ENCODE peak calls at places on chromosomes 6 and 20, in four cellular contexts. T, U, O and Q are unnamed samples.
A peak's percentile ranks its signal among the peaks of the same experiment; 100 is the strongest.

GRCh38 chr6:166615059-166615770 is 11.8 kb downstream of the RPS6KA2 start:
- DNase-seq in T (no peak), O (no peak), U (no peak), Q (no peak)

GRCh38 chr6:119032428-119032827 is 46.0 kb downstream of the FAM184A start:
- DNase-seq in O (no peak), U (no peak), T (no peak), Q (no peak)

GRCh38 chr6:114390176-114390575 is 47.4 kb upstream of the HS3ST5 start:
- DNase-seq in T (peak; percentile 13), U (no peak), O (peak; percentile 52), Q (no peak)

GRCh38 chr6:16802071-16802470 is 40.8 kb upstream of the ATXN1 start:
- DNase-seq in T (no peak), U (no peak), O (no peak), Q (peak; percentile 71)

GRCh38 chr20:11769825-11770224 is 147.9 kb upstream of the BTBD3 start:
- DNase-seq in T (no peak), O (no peak), U (no peak), Q (no peak)

GRCh38 chr6:1263039-1263849 is 48.7 kb upstream of the FOXQ1 start:
- DNase-seq in U (no peak), O (peak; percentile 34), T (no peak), Q (no peak)

GRCh38 chr6:71290611-71291010 is 2.0 kb downstream of the OGFRL1 start:
- DNase-seq in O (no peak), U (no peak), T (no peak), Q (no peak)

GRCh38 chr20:41308290-41308691 is 9.2 kb downstream of the ZHX3 start:
- DNase-seq in O (peak; percentile 15), T (no peak), U (no peak), Q (peak; percentile 16)

GRCh38 chr6:168292911-168293310 is 26.7 kb downstream of the DACT2 start:
- DNase-seq in T (no peak), O (no peak), U (no peak), Q (no peak)

GRCh38 chr20:30599990-30600389 is 657.5 kb upstream of the DEFB115 start:
- DNase-seq in O (no peak), U (no peak), T (no peak), Q (no peak)

GRCh38 chr20:57934007-57934805 is 224.4 kb upstream of the PMEPA1 start:
- DNase-seq in O (no peak), T (no peak), U (no peak), Q (peak; percentile 21)

GRCh38 chr6:109896333-109896732 is 81.8 kb upstream of the GPR6 start:
- DNase-seq in O (no peak), T (no peak), U (no peak), Q (peak; percentile 12)

GRCh38 chr20:4780245-4780644 is 58.5 kb downstream of the PRND start:
- DNase-seq in U (no peak), O (no peak), T (no peak), Q (no peak)

GRCh38 chr20:57655812-57656161 is 35.6 kb upstream of the ZBP1 start:
- DNase-seq in U (no peak), O (no peak), T (peak; percentile 2), Q (no peak)

GRCh38 chr6:31878222-31878621 is 575 bp downstream of the SLC44A4 start:
- DNase-seq in U (no peak), T (no peak), O (no peak), Q (no peak)

GRCh38 chr6:107668826-107669474 is 155.2 kb downstream of the SCML4 start:
- DNase-seq in U (no peak), T (no peak), O (no peak), Q (no peak)

DNA sequence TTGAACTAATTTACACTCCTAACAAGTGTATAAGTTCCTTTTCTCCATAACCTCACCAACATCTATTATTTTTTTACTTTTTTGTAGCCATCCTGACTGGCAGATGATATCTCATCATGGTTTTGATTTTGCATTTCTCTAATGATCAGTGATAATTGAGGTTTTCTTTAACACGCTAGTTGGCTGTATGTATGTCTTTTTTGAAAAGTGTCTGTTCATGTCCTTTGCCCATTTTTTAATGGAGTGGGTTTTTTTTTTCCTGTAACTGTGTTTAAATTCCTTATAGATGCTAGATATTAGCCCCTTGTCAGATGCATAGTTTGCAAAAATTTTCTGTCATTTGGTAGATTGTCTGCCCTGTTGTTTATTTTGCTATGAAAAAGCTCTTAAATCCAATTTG is 39.6 kb upstream of the TRIM39 start:
- DNase-seq in T (no peak), U (no peak), O (no peak), Q (no peak)
- H3K9me3 ChIP-seq in T (peaks cover 22% of the 10 kb centered on the region), U (peaks cover 62% of the 10 kb centered on the region), O (peaks cover 9% of the 10 kb centered on the region), Q (peaks cover 9% of the 10 kb centered on the region)

DNA sequence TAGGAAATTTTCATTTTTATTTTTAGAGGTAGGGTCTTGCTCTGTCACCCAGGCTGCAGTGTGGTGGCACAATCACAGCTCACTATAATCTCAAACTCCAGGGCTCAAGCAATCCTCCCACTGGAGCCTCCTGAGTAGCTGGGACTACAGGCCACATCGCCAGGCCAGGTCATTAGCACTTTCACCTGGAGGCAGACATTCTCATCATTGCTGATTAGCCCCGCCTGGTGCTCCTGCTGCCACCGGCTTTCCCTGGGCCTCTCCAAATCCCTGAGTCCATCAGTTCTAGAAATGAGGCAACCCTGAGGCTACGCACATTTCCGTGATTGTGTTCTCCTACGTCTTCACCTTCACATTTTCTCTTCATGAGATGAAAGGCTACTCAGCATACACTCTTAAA is 607.7 kb upstream of the NRSN1 start:
- DNase-seq in T (no peak), O (no peak), U (no peak), Q (no peak)
- H3K9me3 ChIP-seq in T (no peaks in the 10 kb centered on the region), O (no peaks in the 10 kb centered on the region), U (no peaks in the 10 kb centered on the region), Q (no peaks in the 10 kb centered on the region)

DNA sequence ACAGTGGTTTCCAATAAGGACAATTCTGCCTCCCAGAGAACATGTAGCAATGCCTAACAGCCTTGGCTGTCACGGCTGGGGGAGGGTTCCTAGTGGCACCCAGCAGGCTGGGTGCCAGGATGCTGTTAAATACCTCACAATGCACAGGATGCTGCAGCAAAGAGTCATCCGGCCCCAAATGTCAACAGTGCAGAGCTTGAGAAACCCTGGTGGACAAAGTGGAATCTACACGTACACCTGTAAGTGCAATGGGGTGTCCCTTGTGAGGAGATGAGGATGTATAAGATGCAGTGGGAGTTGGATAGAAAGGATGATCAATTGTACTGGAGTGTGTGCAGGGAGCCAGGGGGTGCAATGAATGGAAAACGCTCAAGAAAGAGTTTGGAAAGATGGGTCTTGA is 142.4 kb downstream of the FNDC1 start:
- DNase-seq in U (no peak), O (peak; percentile 31), T (no peak), Q (peak; percentile 35)
- H3K9me3 ChIP-seq in U (no peaks in the 10 kb centered on the region), O (no peaks in the 10 kb centered on the region), T (no peaks in the 10 kb centered on the region), Q (no peaks in the 10 kb centered on the region)

GRCh38 chr6:164700497-164700896 is 608.9 kb downstream of the C6orf118 start:
- DNase-seq in T (no peak), U (no peak), O (no peak), Q (no peak)
- H3K9me3 ChIP-seq in T (no peaks in the 10 kb centered on the region), U (no peaks in the 10 kb centered on the region), O (no peaks in the 10 kb centered on the region), Q (no peaks in the 10 kb centered on the region)

DNA sequence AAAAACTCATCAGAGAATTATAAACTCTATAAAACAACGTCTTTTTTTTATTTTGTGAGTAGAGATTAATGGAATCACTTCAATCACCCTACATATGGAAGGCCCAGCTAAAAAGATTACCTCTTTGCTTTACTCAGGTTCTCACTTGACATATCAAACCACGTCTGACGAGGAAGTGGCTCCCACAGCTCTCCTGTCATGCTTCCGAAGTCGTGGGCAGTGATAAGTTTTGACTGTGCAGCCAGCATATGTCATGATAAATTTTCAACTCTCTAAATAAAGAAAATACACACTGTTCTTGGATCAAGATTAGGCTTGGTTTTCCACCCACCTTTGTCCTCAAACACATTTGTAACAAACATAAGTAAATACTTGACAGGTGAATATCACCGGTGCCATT is 279.5 kb upstream of the RNF217 start:
- DNase-seq in O (no peak), U (no peak), T (no peak), Q (no peak)
- H3K9me3 ChIP-seq in O (no peaks in the 10 kb centered on the region), U (peaks cover 8% of the 10 kb centered on the region), T (no peaks in the 10 kb centered on the region), Q (no peaks in the 10 kb centered on the region)

DNA sequence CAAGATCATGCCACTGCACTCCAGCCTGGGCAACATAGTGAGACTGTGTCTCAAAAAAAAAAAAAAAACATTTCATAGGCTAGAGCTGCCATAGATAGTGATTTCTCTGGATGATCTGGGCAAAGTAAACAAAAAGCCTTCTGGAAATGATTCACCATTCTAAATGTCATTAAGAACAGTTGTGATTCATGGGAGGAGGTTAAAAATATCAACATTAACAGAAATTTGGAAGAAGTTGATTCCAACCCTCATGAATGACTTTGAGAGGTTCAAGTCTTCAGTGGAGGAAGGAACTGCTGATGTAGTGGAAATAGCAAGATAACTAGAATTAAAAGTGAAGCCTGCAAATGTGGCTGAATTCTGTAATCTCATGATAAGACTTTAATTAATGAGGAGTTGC is 26.8 kb upstream of the MMP24 start:
- DNase-seq in O (peak; percentile 70), T (no peak), U (no peak), Q (no peak)
- H3K9me3 ChIP-seq in O (peaks cover 19% of the 10 kb centered on the region), T (peaks cover 12% of the 10 kb centered on the region), U (peaks cover 13% of the 10 kb centered on the region), Q (peaks cover 44% of the 10 kb centered on the region)

GRCh38 chr6:22830463-22830862 is 261.1 kb downstream of the HDGFL1 start:
- DNase-seq in U (no peak), O (no peak), T (no peak), Q (no peak)

GRCh38 chr6:22828179-22829062 is 259.1 kb downstream of the HDGFL1 start:
- DNase-seq in T (peak; percentile 72), U (no peak), O (peak; percentile 97), Q (peak; percentile 45)

GRCh38 chr6:22826961-22827360 is 257.6 kb downstream of the HDGFL1 start:
- DNase-seq in O (peak; percentile 81), T (no peak), U (no peak), Q (no peak)

GRCh38 chr6:22827760-22828159 is 258.4 kb downstream of the HDGFL1 start:
- DNase-seq in U (no peak), O (no peak), T (no peak), Q (no peak)

GRCh38 chr6:22829070-22829469 is 259.7 kb downstream of the HDGFL1 start:
- DNase-seq in T (no peak), U (no peak), O (peak; percentile 46), Q (no peak)
- H3K9me3 ChIP-seq in T (no peaks in the 10 kb centered on the region), U (no peaks in the 10 kb centered on the region), O (no peaks in the 10 kb centered on the region), Q (no peaks in the 10 kb centered on the region)